ENCODE peak calls at places on chromosomes 3 and 15, in seven cellular contexts. N is colonic mucosa, W is sigmoid colon, X is epithelial cell of esophagus, O is GM12878, T is heart right ventricle, L is Panc1. A is an unnamed sample.

GRCh38 chr3:119819806-119820205 is 37.9 kb downstream of the NR1I2 start:
- DNase-seq in N (no peak), W (no peak), X (peak), O (no peak), T (no peak), L (no peak), A (no peak)

GRCh38 chr3:175956964-175957363 is 1097.8 kb downstream of the NAALADL2 start:
- DNase-seq in N (no peak), W (no peak), X (peak), O (no peak), T (no peak), L (no peak), A (no peak)

GRCh38 chr15:74011610-74012009 is 17.1 kb downstream of the PML start:
- DNase-seq in N (peak), W (peak), X (no peak), O (no peak), T (peak), L (no peak), A (no peak)

GRCh38 chr3:128133273-128133883 is 9.8 kb upstream of the RUVBL1 start:
- DNase-seq in N (peak), W (no peak), X (peak), O (no peak), T (no peak), L (peak), A (peak)

GRCh38 chr15:43776718-43777292 is at the start of gene ELL3:
- DNase-seq in N (peak), W (peak), X (peak), O (no peak), T (peak), L (peak), A (peak)

GRCh38 chr15:35713733-35714132 is 167.8 kb upstream of the DPH6 start:
- DNase-seq in N (no peak), W (no peak), X (peak), O (no peak), T (no peak), L (no peak), A (no peak)

GRCh38 chr3:104886220-104886995 is 480.3 kb upstream of the ALCAM start:
- DNase-seq in N (no peak), W (no peak), X (peak), O (no peak), T (no peak), L (no peak), A (no peak)

GRCh38 chr15:81225161-81225671 is 28.5 kb downstream of the IL16 start:
- DNase-seq in N (no peak), W (peak), X (no peak), O (no peak), T (peak), L (no peak), A (no peak)

GRCh38 chr3:123424321-123424998 is 24.4 kb downstream of the ADCY5 start:
- DNase-seq in N (no peak), W (no peak), X (no peak), O (no peak), T (peak), L (no peak), A (no peak)

GRCh38 chr3:121718205-121718846 is 31.2 kb downstream of the GOLGB1 start:
- DNase-seq in N (no peak), W (no peak), X (no peak), O (no peak), T (no peak), L (no peak), A (no peak)

GRCh38 chr3:130925628-130926027 is 31.7 kb downstream of the ATP2C1 start:
- DNase-seq in N (no peak), W (no peak), X (no peak), O (peak), T (no peak), L (no peak), A (peak)

GRCh38 chr3:27253831-27254230 is 115.4 kb downstream of the NEK10 start:
- DNase-seq in N (peak), W (no peak), X (peak), O (peak), T (peak), L (no peak), A (peak)

GRCh38 chr3:185322111-185322510 is 40.8 kb upstream of the MAP3K13 start:
- DNase-seq in N (no peak), W (no peak), X (no peak), O (no peak), T (no peak), L (no peak), A (no peak)

GRCh38 chr15:84638103-84638502 is 16.0 kb downstream of the WDR73 start:
- DNase-seq in N (no peak), W (no peak), X (peak), O (no peak), T (no peak), L (no peak), A (no peak)

GRCh38 chr3:138051946-138052802 is 42.2 kb downstream of the CLDN18 start:
- DNase-seq in N (peak), W (no peak), X (peak), O (no peak), T (peak), L (peak), A (peak)

GRCh38 chr15:40263036-40263754 is 19.7 kb downstream of the ANKRD63 start:
- DNase-seq in N (no peak), W (no peak), X (no peak), O (no peak), T (no peak), L (no peak), A (no peak)

GRCh38 chr3:10534066-10534465 is 28.7 kb upstream of the ATP2B2 start:
- DNase-seq in N (peak), W (no peak), X (no peak), O (no peak), T (no peak), L (no peak), A (no peak)

GRCh38 chr3:46673151-46674030 is 20.1 kb downstream of the ALS2CL start:
- DNase-seq in N (no peak), W (peak), X (no peak), O (no peak), T (no peak), L (no peak), A (no peak)

GRCh38 chr3:51748327-51748726 is 30.7 kb downstream of the IQCF6 start:
- DNase-seq in N (no peak), W (no peak), X (no peak), O (no peak), T (no peak), L (no peak), A (no peak)

GRCh38 chr3:60660026-60660425 is 591.2 kb downstream of the FHIT start:
- DNase-seq in N (no peak), W (no peak), X (no peak), O (no peak), T (no peak), L (no peak), A (no peak)

GRCh38 chr15:92636950-92637481 is 18.6 kb downstream of the FAM174B start:
- DNase-seq in N (peak), W (no peak), X (peak), O (no peak), T (peak), L (no peak), A (peak)

GRCh38 chr3:194618858-194619608 is 14.2 kb downstream of the TMEM44 start:
- DNase-seq in N (no peak), W (no peak), X (no peak), O (no peak), T (no peak), L (no peak), A (no peak)

GRCh38 chr3:143002083-143002712 is 828 bp downstream of the U2SURP start:
- DNase-seq in N (no peak), W (no peak), X (peak), O (no peak), T (no peak), L (no peak), A (peak)

GRCh38 chr15:57436961-57437360 is 60.7 kb downstream of the CGNL1 start:
- DNase-seq in N (no peak), W (no peak), X (no peak), O (no peak), T (no peak), L (no peak), A (no peak)

GRCh38 chr3:158105124-158105709 is 1.0 kb downstream of the SHOX2 start:
- DNase-seq in N (no peak), W (no peak), X (no peak), O (no peak), T (peak), L (no peak), A (no peak)

GRCh38 chr15:58441376-58442070 is 9.7 kb downstream of the LIPC start:
- DNase-seq in N (no peak), W (no peak), X (peak), O (no peak), T (no peak), L (no peak), A (no peak)

GRCh38 chr3:9047465-9048346 is 84.4 kb upstream of the RAD18 start:
- DNase-seq in N (peak), W (no peak), X (no peak), O (no peak), T (no peak), L (no peak), A (no peak)

GRCh38 chr3:195007794-195008193 is 263.2 kb downstream of the XXYLT1 start:
- DNase-seq in N (no peak), W (peak), X (peak), O (no peak), T (no peak), L (no peak), A (no peak)

GRCh38 chr3:53137221-53137620 is 7.0 kb upstream of the RFT1 start:
- DNase-seq in N (no peak), W (no peak), X (no peak), O (no peak), T (no peak), L (no peak), A (peak)

GRCh38 chr15:61994216-61994615 is 66.0 kb downstream of the VPS13C start:
- DNase-seq in N (no peak), W (no peak), X (peak), O (no peak), T (no peak), L (no peak), A (no peak)

GRCh38 chr3:140834266-140835037 is 107.2 kb upstream of the SLC25A36 start:
- DNase-seq in N (no peak), W (no peak), X (peak), O (no peak), T (no peak), L (peak), A (no peak)

GRCh38 chr15:55758580-55758986 is 15.6 kb upstream of the PRTG start:
- DNase-seq in N (no peak), W (no peak), X (no peak), O (no peak), T (no peak), L (no peak), A (no peak)

GRCh38 chr3:32958509-32958908 is 7.1 kb downstream of the CCR4 start:
- DNase-seq in N (no peak), W (no peak), X (peak), O (no peak), T (no peak), L (no peak), A (no peak)

GRCh38 chr3:171813897-171814460 is 3.7 kb upstream of the PLD1 start:
- DNase-seq in N (no peak), W (peak), X (no peak), O (peak), T (no peak), L (no peak), A (peak)

GRCh38 chr15:67701669-67702068 is 123.6 kb upstream of the SKOR1 start:
- DNase-seq in N (no peak), W (no peak), X (no peak), O (no peak), T (no peak), L (no peak), A (no peak)

GRCh38 chr3:10467904-10468610 is 37.3 kb downstream of the ATP2B2 start:
- DNase-seq in N (no peak), W (no peak), X (no peak), O (no peak), T (no peak), L (no peak), A (no peak)

DNA sequence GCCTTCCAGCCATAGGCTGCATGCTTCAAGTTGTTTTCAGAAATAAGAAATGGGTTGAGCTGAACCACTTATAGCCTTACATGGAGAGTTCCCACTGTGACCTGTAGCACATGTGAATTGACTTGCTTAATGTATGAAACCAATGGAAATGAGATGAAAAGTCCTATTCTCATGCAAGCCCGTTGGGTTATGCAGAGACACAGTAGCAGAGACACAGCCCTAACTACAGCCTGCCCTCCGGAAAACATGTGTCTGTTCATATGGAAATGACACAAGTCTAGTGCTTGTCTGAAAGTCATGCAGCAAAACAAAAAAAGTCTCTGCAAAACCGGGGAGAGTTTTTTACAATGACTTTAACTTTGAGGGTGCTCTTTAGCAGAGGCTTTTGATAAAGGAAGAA is 14.5 kb downstream of the HIGD2B start:
- DNase-seq in N (no peak), W (no peak), X (no peak), O (no peak), T (no peak), L (no peak), A (no peak)
- H3K4me3 ChIP-seq in N (no peak), W (no peak), X (no peak), O (no peak), T (no peak), L (no peak), A (no peak)

DNA sequence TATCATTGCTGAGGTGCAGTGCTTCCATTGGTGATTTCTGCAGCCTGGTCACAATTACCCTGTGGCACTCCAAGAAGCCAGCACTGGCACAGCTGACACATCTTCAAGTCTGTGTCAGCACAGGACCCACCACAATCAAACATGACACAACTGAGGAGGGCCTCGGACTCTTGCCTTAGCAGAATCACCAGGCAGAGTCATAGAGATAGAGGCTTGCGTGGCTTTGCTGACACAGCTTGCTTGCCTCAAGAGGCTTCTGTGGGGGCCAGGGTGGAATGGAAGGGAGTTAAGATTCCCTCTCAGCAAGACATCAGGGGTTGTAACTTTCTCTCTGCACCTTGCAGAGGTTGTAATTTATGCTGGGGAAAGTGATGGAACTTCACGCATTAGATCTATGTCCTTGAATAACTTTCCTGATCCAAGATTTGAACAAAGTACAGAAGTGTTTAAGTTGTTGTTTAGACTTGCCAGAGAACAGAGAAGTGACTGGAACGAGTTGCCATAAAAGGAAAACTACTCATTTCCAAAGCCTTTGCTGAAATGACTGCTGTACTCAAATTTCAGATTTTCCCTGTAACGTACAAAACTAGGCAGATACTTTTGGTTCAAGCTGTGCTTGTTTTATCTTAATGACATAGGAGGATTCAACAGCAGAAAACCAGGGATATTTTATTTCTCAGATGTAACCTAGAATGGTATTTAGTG is 170.7 kb downstream of the DIPK2A start:
- DNase-seq in N (no peak), W (no peak), X (peak), O (no peak), T (peak), L (no peak), A (peak)
- H3K4me3 ChIP-seq in N (no peak), W (no peak), X (no peak), O (no peak), T (no peak), L (no peak), A (no peak)

GRCh38 chr3:134365766-134366065 is 8.5 kb downstream of the AMOTL2 start:
- DNase-seq in N (no peak), W (no peak), X (no peak), O (no peak), T (no peak), L (no peak), A (no peak)
- H3K4me3 ChIP-seq in N (no peak), W (no peak), X (no peak), O (no peak), T (no peak), L (no peak), A (no peak)

GRCh38 chr3:114449271-114450007 is 155.6 kb downstream of the TIGIT start:
- DNase-seq in N (no peak), W (no peak), X (peak), O (no peak), T (no peak), L (no peak), A (peak)

GRCh38 chr3:114447950-114448479 is 154.2 kb downstream of the TIGIT start:
- DNase-seq in N (no peak), W (no peak), X (no peak), O (no peak), T (no peak), L (no peak), A (no peak)

GRCh38 chr3:114451561-114452018 is 157.8 kb downstream of the TIGIT start:
- DNase-seq in N (peak), W (no peak), X (no peak), O (no peak), T (peak), L (no peak), A (no peak)

GRCh38 chr3:114451051-114451451 is 157.2 kb downstream of the TIGIT start:
- DNase-seq in N (no peak), W (no peak), X (no peak), O (no peak), T (no peak), L (no peak), A (peak)

DNA sequence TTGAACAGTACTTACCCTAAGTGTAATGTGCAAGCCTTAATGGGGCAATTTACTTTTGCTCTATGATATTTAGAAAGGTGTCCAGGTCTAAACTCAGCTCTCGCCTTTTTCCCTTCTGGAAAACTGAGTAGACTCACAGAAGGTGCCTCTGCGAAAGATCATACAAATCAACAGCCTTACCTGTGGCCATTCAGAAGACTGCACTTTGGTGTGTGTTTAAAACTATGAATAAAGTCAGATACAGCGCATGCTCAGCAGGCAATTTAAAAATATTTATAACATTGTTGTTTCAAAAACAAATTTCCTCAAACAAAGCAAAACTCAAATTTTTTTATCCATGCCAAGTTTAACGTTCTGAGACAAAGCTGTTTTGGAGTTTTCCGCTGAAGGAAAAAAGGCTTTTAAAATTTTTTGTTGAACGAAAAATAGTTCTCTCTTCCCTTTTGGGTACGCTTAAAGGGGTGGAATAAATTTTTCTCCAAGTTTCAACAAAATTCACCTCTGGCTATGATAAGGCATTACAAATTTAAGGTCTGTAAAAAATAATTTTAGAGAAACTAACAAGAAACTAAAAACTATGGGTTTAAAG is 156.3 kb downstream of the TIGIT start:
- DNase-seq in N (no peak), W (no peak), X (peak), O (no peak), T (no peak), L (no peak), A (peak)
- H3K4me3 ChIP-seq in N (no peak), W (no peak), X (peak), O (peak), T (no peak), L (no peak), A (peak)

GRCh38 chr3:11898611-11899325 is 52.1 kb upstream of the TAMM41 start:
- DNase-seq in N (no peak), W (no peak), X (no peak), O (no peak), T (no peak), L (no peak), A (no peak)

GRCh38 chr3:11899826-11900225 is 53.1 kb upstream of the TAMM41 start:
- DNase-seq in N (no peak), W (no peak), X (no peak), O (no peak), T (no peak), L (no peak), A (no peak)

GRCh38 chr3:11903047-11903446 is 56.4 kb upstream of the TAMM41 start:
- DNase-seq in N (no peak), W (no peak), X (no peak), O (no peak), T (no peak), L (no peak), A (no peak)

GRCh38 chr3:11901286-11901875 is 54.7 kb upstream of the TAMM41 start:
- DNase-seq in N (no peak), W (no peak), X (no peak), O (no peak), T (no peak), L (no peak), A (no peak)

DNA sequence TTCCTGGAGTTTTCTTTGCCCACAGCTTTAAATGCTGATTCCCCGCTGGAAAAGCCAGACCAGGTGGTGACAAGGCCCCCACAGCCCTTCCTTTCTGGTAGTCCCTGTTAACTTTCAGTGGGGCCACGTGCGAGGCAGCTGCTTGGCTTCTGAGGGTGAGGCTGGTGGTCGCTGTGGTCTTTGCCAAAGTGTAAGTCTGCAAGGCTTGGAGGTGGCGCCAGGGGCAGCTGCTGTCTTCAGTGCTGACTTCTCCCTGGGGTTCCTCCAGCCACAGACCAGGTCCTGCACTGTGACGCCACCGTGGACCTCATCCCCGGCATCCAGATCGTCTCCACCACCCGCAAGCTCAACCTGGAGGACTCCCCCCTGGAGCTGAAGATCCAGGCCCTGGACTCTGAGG is 54.2 kb upstream of the TAMM41 start:
- DNase-seq in N (no peak), W (no peak), X (no peak), O (no peak), T (no peak), L (no peak), A (no peak)
- H3K4me3 ChIP-seq in N (no peak), W (no peak), X (no peak), O (no peak), T (no peak), L (no peak), A (no peak)

GRCh38 chr3:45655906-45656305 is 33.3 kb upstream of the SACM1L start:
- DNase-seq in N (no peak), W (no peak), X (no peak), O (no peak), T (no peak), L (no peak), A (no peak)
- H3K4me3 ChIP-seq in N (no peak), W (no peak), X (no peak), O (no peak), T (no peak), L (no peak), A (no peak)

DNA sequence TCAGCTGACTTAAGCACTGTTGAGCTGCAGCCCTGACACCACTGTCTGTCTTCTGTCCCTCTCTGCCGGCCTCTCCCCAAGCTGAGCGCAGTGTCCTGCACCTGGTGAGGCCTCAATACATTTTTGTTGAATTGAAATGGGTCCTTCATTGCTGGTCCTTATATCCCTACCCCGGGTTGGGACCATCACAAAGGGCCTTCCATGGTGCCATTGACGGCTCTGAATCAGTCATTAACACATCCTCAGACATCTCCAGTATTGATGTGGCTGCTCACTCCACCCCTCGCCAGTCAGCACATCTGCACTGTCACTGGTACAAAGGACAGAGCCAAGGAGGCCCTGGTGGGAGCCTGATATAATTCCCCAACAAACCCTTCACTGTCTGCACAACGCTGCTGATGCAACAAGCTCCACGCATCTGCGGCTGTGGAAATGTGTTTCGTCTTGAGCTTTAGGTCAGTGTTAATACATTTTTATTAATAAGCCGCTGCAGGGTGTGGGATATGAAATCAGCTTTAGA is 191.6 kb upstream of the TOPAZ1 start:
- DNase-seq in N (no peak), W (no peak), X (no peak), O (no peak), T (no peak), L (no peak), A (no peak)
- H3K4me3 ChIP-seq in N (no peak), W (no peak), X (no peak), O (no peak), T (no peak), L (no peak), A (no peak)